ENCODE peak calls at places on chromosomes 4 and X, in five cellular contexts. D is NCI-H1417, N is NCI-H1092 treated with DMSO at 0.1 percent for 48 hours, I is HFFc6, V is SJSA1. C is an unnamed sample.
A peak's percentile ranks its signal among the peaks of the same experiment; 100 is the strongest.

GRCh38 chrX:143757375-143757774 is 36.8 kb upstream of the SPANXN2 start:
- DNase-seq in D (no peak), N (no peak), I (no peak), V (no peak), C (no peak)

GRCh38 chr4:48081196-48081595 is 52.9 kb downstream of the TXK start:
- DNase-seq in D (no peak), N (no peak), I (peak; percentile 41), V (no peak), C (no peak)

GRCh38 chrX:1658083-1658463 is 43.2 kb downstream of the ASMT start:
- DNase-seq in D (peak; percentile 22), N (peak; percentile 92), I (no peak), V (no peak), C (no peak)

GRCh38 chr4:80420638-80421037 is 85.1 kb downstream of the CFAP299 start:
- DNase-seq in D (no peak), N (no peak), I (no peak), V (no peak), C (no peak)

GRCh38 chrX:85084770-85085393 is 81.2 kb downstream of the APOOL start:
- DNase-seq in D (no peak), N (peak; percentile 10), I (peak; percentile 20), V (no peak), C (no peak)

GRCh38 chr4:115629270-115629669 is 515.9 kb upstream of the NDST4 start:
- DNase-seq in D (no peak), N (no peak), I (no peak), V (no peak), C (no peak)

GRCh38 chr4:17098401-17098800 is 200.0 kb upstream of the LDB2 start:
- DNase-seq in D (no peak), N (no peak), I (no peak), V (no peak), C (no peak)

GRCh38 chr4:151227731-151228130 is 49.2 kb upstream of the PRSS48 start:
- DNase-seq in D (no peak), N (no peak), I (peak; percentile 75), V (no peak), C (no peak)

GRCh38 chr4:5635826-5636196 is 72.5 kb downstream of the EVC2 start:
- DNase-seq in D (no peak), N (no peak), I (peak; percentile 89), V (peak; percentile 42), C (no peak)

GRCh38 chr4:125679989-125680388 is 365.2 kb downstream of the FAT4 start:
- DNase-seq in D (no peak), N (no peak), I (no peak), V (no peak), C (no peak)

GRCh38 chrX:357693-358471 is 28.8 kb downstream of the PPP2R3B start:
- DNase-seq in D (no peak), N (no peak), I (peak; percentile 31), V (no peak), C (no peak)

GRCh38 chr4:93409035-93409434 is 419.5 kb upstream of the ATOH1 start:
- DNase-seq in D (no peak), N (no peak), I (no peak), V (no peak), C (no peak)

GRCh38 chr4:613126-613525 is 12.2 kb upstream of the PDE6B start:
- DNase-seq in D (no peak), N (no peak), I (no peak), V (no peak), C (no peak)

GRCh38 chr4:119300072-119300387 is 21.9 kb downstream of the FABP2 start:
- DNase-seq in D (no peak), N (no peak), I (peak; percentile 66), V (no peak), C (no peak)

C was measured in NCI-H1048.